ENCODE peak calls at places on chromosomes 3 and 15, in ten cellular contexts. N is RWPE2, R is uterus, T is tibial nerve, U is HCT116, D is upper lobe of left lung, Z is heart left ventricle, A is cardiac muscle cell, I is BJ, K is thoracic aorta. W is an unnamed sample.
A peak's percentile ranks its signal among the peaks of the same experiment; 100 is the strongest.

GRCh38 chr3:120908030-120908802 is at the start of gene STXBP5L:
- DNase-seq in N (peak; percentile 65), R (peak; percentile 76), T (no peak), U (peak; percentile 27), D (peak; percentile 94), Z (peak; percentile 40), A (peak; percentile 96), I (no peak), K (no peak), W (peak; percentile 92)

GRCh38 chr15:98581715-98582114 is 66.6 kb upstream of the IGF1R start:
- DNase-seq in N (no peak), R (no peak), T (no peak), U (no peak), D (no peak), Z (no peak), A (peak; percentile 7), I (no peak), K (no peak), W (peak; percentile 57)

GRCh38 chr3:58722526-58722925 is 56.0 kb upstream of the FAM3D start:
- DNase-seq in N (no peak), R (no peak), T (no peak), U (no peak), D (no peak), Z (no peak), A (no peak), I (no peak), K (no peak), W (no peak)

GRCh38 chr15:48851956-48852355 is 26.0 kb upstream of the EID1 start:
- DNase-seq in N (no peak), R (no peak), T (no peak), U (no peak), D (no peak), Z (no peak), A (no peak), I (no peak), K (no peak), W (no peak)

GRCh38 chr3:37694236-37694635 is 167.4 kb upstream of the CTDSPL start:
- DNase-seq in N (no peak), R (no peak), T (no peak), U (no peak), D (no peak), Z (no peak), A (no peak), I (no peak), K (no peak), W (no peak)

GRCh38 chr15:100108346-100108745 is 233.4 kb downstream of the ADAMTS17 start:
- DNase-seq in N (peak; percentile 41), R (peak; percentile 9), T (no peak), U (no peak), D (no peak), Z (peak; percentile 8), A (no peak), I (no peak), K (no peak), W (no peak)

GRCh38 chr15:60679256-60679655 is 200.3 kb upstream of the ICE2 start:
- DNase-seq in N (no peak), R (no peak), T (no peak), U (no peak), D (no peak), Z (no peak), A (no peak), I (no peak), K (no peak), W (no peak)

GRCh38 chr15:36936652-36937051 is 163.7 kb downstream of the MEIS2 start:
- DNase-seq in N (no peak), R (no peak), T (no peak), U (no peak), D (no peak), Z (no peak), A (no peak), I (peak; percentile 38), K (no peak), W (no peak)

GRCh38 chr3:125395091-125395490 is 20.0 kb upstream of the ZNF148 start:
- DNase-seq in N (no peak), R (no peak), T (no peak), U (no peak), D (no peak), Z (no peak), A (no peak), I (no peak), K (no peak), W (no peak)

GRCh38 chr3:108664266-108664665 is 74.7 kb downstream of the DZIP3 start:
- DNase-seq in N (no peak), R (no peak), T (no peak), U (no peak), D (no peak), Z (no peak), A (no peak), I (no peak), K (no peak), W (no peak)

GRCh38 chr3:120438971-120439370 is 11.8 kb downstream of the FSTL1 start:
- DNase-seq in N (no peak), R (no peak), T (no peak), U (no peak), D (peak; percentile 23), Z (peak; percentile 75), A (no peak), I (no peak), K (peak; percentile 49), W (no peak)

DNA sequence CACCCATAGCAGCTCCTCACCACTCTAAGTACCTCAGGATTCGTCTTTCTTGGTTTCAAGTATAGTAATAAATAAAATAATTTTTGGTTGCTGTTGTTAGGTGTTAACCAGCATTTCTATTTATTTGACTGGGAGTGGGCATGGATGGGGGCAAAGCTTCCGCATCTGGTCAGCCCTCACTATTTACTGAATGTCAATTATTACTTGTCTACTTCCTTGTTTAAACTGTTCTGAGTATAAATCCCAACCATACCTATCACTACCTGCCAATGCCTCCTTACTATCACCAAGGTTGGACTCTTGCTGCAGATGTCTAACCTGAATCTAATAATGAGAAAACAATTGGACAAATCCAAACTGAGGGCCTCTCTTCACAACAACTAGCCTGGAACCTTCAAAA is 41.9 kb upstream of the GK5 start:
- DNase-seq in N (no peak), R (no peak), T (no peak), U (no peak), D (no peak), Z (no peak), A (no peak), I (no peak), K (no peak), W (no peak)
- H3K4me3 ChIP-seq in N (no peak overlapping the region), R (no peak overlapping the region), T (no peak overlapping the region), U (no peak overlapping the region), D (no peak overlapping the region), Z (no peak overlapping the region), A (no peak overlapping the region), I (no peak overlapping the region), K (no peak overlapping the region), W (no peak overlapping the region)

DNA sequence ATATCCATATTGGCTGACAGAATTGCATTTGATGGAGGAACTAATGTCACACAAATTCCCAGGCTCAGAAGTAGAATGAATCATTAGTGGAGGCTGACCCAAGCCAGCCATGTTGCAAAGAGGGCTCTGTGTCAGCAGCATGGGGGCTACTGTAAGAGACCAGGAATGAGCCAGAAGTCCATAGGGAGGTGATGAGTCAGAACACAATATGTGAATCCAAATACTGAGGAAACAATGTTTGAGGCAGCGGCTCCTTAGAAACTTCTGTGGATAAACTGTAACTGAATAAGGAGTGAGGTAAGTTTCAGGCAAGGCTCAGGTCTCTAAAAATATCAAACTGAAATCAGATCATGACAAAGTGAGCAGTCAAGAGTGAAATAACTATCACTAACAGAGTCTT is 170.7 kb downstream of the WDR72 start:
- DNase-seq in N (no peak), R (no peak), T (no peak), U (no peak), D (no peak), Z (no peak), A (no peak), I (no peak), K (no peak), W (no peak)
- H3K36me3 ChIP-seq in N (no peaks in the 10 kb centered on the region), R (no peaks in the 10 kb centered on the region), T (no peaks in the 10 kb centered on the region), U (no peaks in the 10 kb centered on the region), D (no peaks in the 10 kb centered on the region), Z (no peaks in the 10 kb centered on the region), A (no peaks in the 10 kb centered on the region), I (no peaks in the 10 kb centered on the region), K (no peaks in the 10 kb centered on the region), W (no peaks in the 10 kb centered on the region)

GRCh38 chr3:35965908-35966307 is 326.6 kb downstream of the ARPP21 start:
- DNase-seq in N (no peak), R (no peak), T (no peak), U (no peak), D (no peak), Z (no peak), A (peak; percentile 48), I (no peak), K (no peak), W (peak; percentile 11)

GRCh38 chr3:35966629-35967464 is 327.5 kb downstream of the ARPP21 start:
- DNase-seq in N (no peak), R (no peak), T (no peak), U (no peak), D (no peak), Z (no peak), A (peak; percentile 21), I (no peak), K (no peak), W (no peak)

GRCh38 chr3:35974872-35975271 is 335.5 kb downstream of the ARPP21 start:
- DNase-seq in N (no peak), R (no peak), T (no peak), U (no peak), D (no peak), Z (no peak), A (no peak), I (no peak), K (no peak), W (no peak)

GRCh38 chr3:35968223-35968622 is 328.9 kb downstream of the ARPP21 start:
- DNase-seq in N (no peak), R (no peak), T (no peak), U (no peak), D (no peak), Z (no peak), A (no peak), I (no peak), K (no peak), W (no peak)

DNA sequence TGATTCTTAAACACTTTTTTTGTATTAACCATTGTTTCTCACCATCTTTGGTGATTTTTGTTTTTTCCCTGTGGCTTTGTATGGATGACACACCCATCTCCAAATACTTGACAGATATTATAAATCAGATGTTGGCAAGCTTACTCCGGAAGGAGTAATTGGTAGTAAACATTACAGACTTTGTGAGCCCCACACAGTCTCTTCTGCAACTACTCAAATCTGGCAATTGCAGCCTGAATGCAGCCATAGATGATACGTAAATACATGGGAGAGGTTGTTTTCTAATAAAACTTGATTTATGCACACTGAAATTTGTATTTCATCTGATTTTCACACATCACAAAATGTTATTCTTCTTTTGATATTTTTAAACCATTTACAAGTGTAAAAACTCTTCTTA is 331.5 kb downstream of the ARPP21 start:
- DNase-seq in N (no peak), R (no peak), T (no peak), U (no peak), D (no peak), Z (no peak), A (no peak), I (no peak), K (no peak), W (no peak)
- H3K4me3 ChIP-seq in N (no peak overlapping the region), R (no peak overlapping the region), T (no peak overlapping the region), U (no peak overlapping the region), D (no peak overlapping the region), Z (no peak overlapping the region), A (no peak overlapping the region), I (no peak overlapping the region), K (no peak overlapping the region), W (no peak overlapping the region)

DNA sequence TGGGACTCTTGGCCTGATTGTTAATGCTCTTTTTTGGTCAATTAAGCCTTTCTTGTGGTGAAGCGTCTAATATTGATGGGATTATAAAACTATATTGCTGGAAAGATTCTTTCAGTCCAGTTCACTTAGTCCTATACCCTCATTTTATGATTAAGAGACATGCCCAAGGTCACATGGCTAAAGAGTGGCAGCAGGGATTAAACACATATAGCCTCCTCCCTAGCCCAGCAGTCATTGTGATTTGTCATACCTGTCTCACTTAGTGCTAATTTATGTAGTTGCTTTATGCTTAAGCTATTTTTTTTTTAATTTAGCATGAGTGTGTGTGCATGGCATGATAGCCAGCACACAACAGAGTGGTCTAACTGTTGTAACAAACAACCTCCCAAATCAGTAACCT is 9.5 kb downstream of the PARP14 start:
- DNase-seq in N (no peak), R (no peak), T (no peak), U (no peak), D (no peak), Z (no peak), A (no peak), I (no peak), K (no peak), W (no peak)
- H3K36me3 ChIP-seq in N (peaks cover 17% of the 10 kb centered on the region), R (no peaks in the 10 kb centered on the region), T (peaks cover 10% of the 10 kb centered on the region), U (peaks cover 11% of the 10 kb centered on the region), D (peaks cover 32% of the 10 kb centered on the region), Z (no peaks in the 10 kb centered on the region), A (no peaks in the 10 kb centered on the region), I (peaks cover 6% of the 10 kb centered on the region), K (peaks cover 33% of the 10 kb centered on the region), W (peaks cover 4% of the 10 kb centered on the region)